ENCODE peak calls at places on chromosomes 12 and 14, in five cellular contexts. X, F, H, E and A are unnamed samples.

GRCh38 chr12:40106655-40107054 is 774 bp upstream of the SLC2A13 start:
- DNase-seq in X (no peak), F (no peak), H (no peak), E (no peak), A (no peak)

GRCh38 chr14:42884100-42884499 is 1277.4 kb downstream of the LRFN5 start:
- DNase-seq in X (no peak), F (no peak), H (no peak), E (no peak), A (no peak)

GRCh38 chr12:50739611-50740010 is 24.3 kb upstream of the ATF1 start:
- DNase-seq in X (no peak), F (no peak), H (no peak), E (no peak), A (no peak)

GRCh38 chr12:20950248-20950647 is 139.7 kb downstream of the SLCO1B3 start:
- DNase-seq in X (no peak), F (peak; percentile 56), H (no peak), E (no peak), A (no peak)

GRCh38 chr12:68559246-68559645 is 51.5 kb upstream of the RAP1B start:
- DNase-seq in X (no peak), F (no peak), H (no peak), E (peak; percentile 7), A (no peak)

GRCh38 chr12:105910030-105910429 is 228.7 kb downstream of the NUAK1 start:
- DNase-seq in X (no peak), F (no peak), H (no peak), E (no peak), A (no peak)

GRCh38 chr12:68279227-68280054 is 26.0 kb upstream of the IL22 start:
- DNase-seq in X (no peak), F (no peak), H (no peak), E (no peak), A (no peak)

GRCh38 chr14:103731481-103731880 is 15.9 kb downstream of the ZFYVE21 start:
- DNase-seq in X (no peak), F (no peak), H (no peak), E (no peak), A (no peak)

GRCh38 chr14:31080060-31080459 is 53.9 kb upstream of the STRN3 start:
- DNase-seq in X (no peak), F (no peak), H (no peak), E (no peak), A (no peak)

GRCh38 chr14:33806905-33807304 is 144.0 kb downstream of the EGLN3 start:
- DNase-seq in X (no peak), F (no peak), H (no peak), E (no peak), A (no peak)

GRCh38 chr12:133130808-133131128 is 341 bp downstream of the ZNF10 start:
- DNase-seq in X (no peak), F (no peak), H (no peak), E (no peak), A (peak; percentile 19)

GRCh38 chr14:103547941-103548462 is 14.5 kb downstream of the BAG5 start:
- DNase-seq in X (no peak), F (no peak), H (no peak), E (no peak), A (no peak)

GRCh38 chr14:36784541-36784940 is 122.9 kb downstream of the PAX9 start:
- DNase-seq in X (no peak), F (no peak), H (no peak), E (no peak), A (no peak)

GRCh38 chr12:19410639-19411184 is 28.6 kb upstream of the AEBP2 start:
- DNase-seq in X (no peak), F (no peak), H (no peak), E (no peak), A (no peak)

GRCh38 chr12:47736877-47737676 is 11.8 kb upstream of the ENDOU start:
- DNase-seq in X (no peak), F (no peak), H (no peak), E (no peak), A (no peak)

GRCh38 chr14:22088614-22089359 is 415.2 kb upstream of the OR4E1 start:
- DNase-seq in X (no peak), F (no peak), H (no peak), E (no peak), A (no peak)

GRCh38 chr12:50050410-50051280 is 6.8 kb upstream of the ASIC1 start:
- DNase-seq in X (no peak), F (no peak), H (no peak), E (no peak), A (no peak)

GRCh38 chr12:5000204-5000603 is 43.5 kb upstream of the KCNA5 start:
- DNase-seq in X (no peak), F (peak; percentile 10), H (no peak), E (no peak), A (no peak)

GRCh38 chr12:111405856-111406473 is at the start of gene SH2B3:
- DNase-seq in X (no peak), F (no peak), H (peak; percentile 70), E (no peak), A (peak; percentile 73)

GRCh38 chr12:109541412-109541725 is 31.9 kb downstream of the MMAB start:
- DNase-seq in X (no peak), F (no peak), H (no peak), E (no peak), A (no peak)

GRCh38 chr14:34223302-34224150 is 238.5 kb downstream of the SPTSSA start:
- DNase-seq in X (no peak), F (no peak), H (no peak), E (peak; percentile 23), A (no peak)

GRCh38 chr14:22556990-22557623 is 31.9 kb downstream of the DAD1 start:
- DNase-seq in X (peak; percentile 93), F (peak; percentile 79), H (peak; percentile 85), E (peak; percentile 89), A (peak; percentile 83)

GRCh38 chr14:89493877-89494634 is 77.0 kb upstream of the FOXN3 start:
- DNase-seq in X (no peak), F (no peak), H (no peak), E (no peak), A (no peak)

GRCh38 chr12:132066345-132066685 is 77.8 kb downstream of the DDX51 start:
- DNase-seq in X (no peak), F (no peak), H (no peak), E (no peak), A (no peak)

GRCh38 chr12:58930770-58931324 is 10.5 kb upstream of the LRIG3 start:
- DNase-seq in X (no peak), F (no peak), H (no peak), E (no peak), A (no peak)

GRCh38 chr12:790608-791007 is 38.2 kb downstream of the WNK1 start:
- DNase-seq in X (no peak), F (no peak), H (no peak), E (no peak), A (no peak)

GRCh38 chr14:68661226-68662225 is 131.3 kb downstream of the ZFP36L1 start:
- DNase-seq in X (no peak), F (no peak), H (no peak), E (no peak), A (no peak)